ENCODE peak calls at places on chromosomes 6 and 20, in eight cellular contexts. One of them, this sample, is unnamed.

GRCh38 chr6:15569035-15569995 is 93.5 kb downstream of the DTNBP1 start:
- DNase-seq in pancreas: no peak
- DNase-seq in IMR-90: no peak
- DNase-seq in HFFc6: no peak
- DNase-seq in HFF-Myc: no peak
- DNase-seq in esophagus squamous epithelium: no peak
- DNase-seq in ovary: no peak
- DNase-seq in neural crest cell: no peak
- DNase-seq in this sample: no peak

GRCh38 chr6:132202569-132202968 is 198.7 kb downstream of the MOXD1 start:
- DNase-seq in pancreas: no peak
- DNase-seq in IMR-90: peak; percentile 96
- DNase-seq in HFFc6: peak; percentile 75
- DNase-seq in HFF-Myc: peak; percentile 77
- DNase-seq in esophagus squamous epithelium: no peak
- DNase-seq in ovary: no peak
- DNase-seq in neural crest cell: no peak
- DNase-seq in this sample: peak; percentile 67

GRCh38 chr6:17998442-17998841 is 11.0 kb upstream of the KIF13A start:
- DNase-seq in pancreas: no peak
- DNase-seq in IMR-90: peak; percentile 46
- DNase-seq in HFFc6: peak; percentile 60
- DNase-seq in HFF-Myc: no peak
- DNase-seq in esophagus squamous epithelium: no peak
- DNase-seq in ovary: no peak
- DNase-seq in neural crest cell: no peak
- DNase-seq in this sample: no peak

GRCh38 chr20:58514321-58515239 is 619 bp downstream of the APCDD1L start:
- DNase-seq in pancreas: no peak
- DNase-seq in IMR-90: peak; percentile 19
- DNase-seq in HFFc6: no peak
- DNase-seq in HFF-Myc: no peak
- DNase-seq in esophagus squamous epithelium: no peak
- DNase-seq in ovary: no peak
- DNase-seq in neural crest cell: no peak
- DNase-seq in this sample: no peak

GRCh38 chr6:44275749-44276648 is 5.7 kb downstream of the TMEM151B start:
- DNase-seq in pancreas: peak; percentile 69
- DNase-seq in IMR-90: no peak
- DNase-seq in HFFc6: no peak
- DNase-seq in HFF-Myc: no peak
- DNase-seq in esophagus squamous epithelium: no peak
- DNase-seq in ovary: no peak
- DNase-seq in neural crest cell: no peak
- DNase-seq in this sample: no peak

GRCh38 chr6:73363537-73363875 is 1.0 kb downstream of the KHDC3L start:
- DNase-seq in pancreas: no peak
- DNase-seq in IMR-90: no peak
- DNase-seq in HFFc6: no peak
- DNase-seq in HFF-Myc: no peak
- DNase-seq in esophagus squamous epithelium: no peak
- DNase-seq in ovary: no peak
- DNase-seq in neural crest cell: no peak
- DNase-seq in this sample: no peak

GRCh38 chr6:156839591-156840001 is 62.4 kb downstream of the ARID1B start:
- DNase-seq in pancreas: no peak
- DNase-seq in IMR-90: peak; percentile 67
- DNase-seq in HFFc6: no peak
- DNase-seq in HFF-Myc: no peak
- DNase-seq in esophagus squamous epithelium: no peak
- DNase-seq in ovary: peak; percentile 35
- DNase-seq in neural crest cell: no peak
- DNase-seq in this sample: no peak

GRCh38 chr20:710762-711120 is 35.1 kb upstream of the SCRT2 start:
- DNase-seq in pancreas: no peak
- DNase-seq in IMR-90: no peak
- DNase-seq in HFFc6: no peak
- DNase-seq in HFF-Myc: no peak
- DNase-seq in esophagus squamous epithelium: no peak
- DNase-seq in ovary: no peak
- DNase-seq in neural crest cell: no peak
- DNase-seq in this sample: no peak

GRCh38 chr6:24004062-24004461 is 122.0 kb upstream of the NRSN1 start:
- DNase-seq in pancreas: no peak
- DNase-seq in IMR-90: no peak
- DNase-seq in HFFc6: no peak
- DNase-seq in HFF-Myc: no peak
- DNase-seq in esophagus squamous epithelium: no peak
- DNase-seq in ovary: no peak
- DNase-seq in neural crest cell: no peak
- DNase-seq in this sample: peak; percentile 38

GRCh38 chr6:68159433-68159832 is 475.6 kb upstream of the ADGRB3 start:
- DNase-seq in pancreas: no peak
- DNase-seq in IMR-90: no peak
- DNase-seq in HFFc6: no peak
- DNase-seq in HFF-Myc: no peak
- DNase-seq in esophagus squamous epithelium: no peak
- DNase-seq in ovary: no peak
- DNase-seq in neural crest cell: no peak
- DNase-seq in this sample: no peak

GRCh38 chr6:99613705-99614429 is 7.2 kb downstream of the PRDM13 start:
- DNase-seq in pancreas: peak; percentile 68
- DNase-seq in IMR-90: no peak
- DNase-seq in HFFc6: no peak
- DNase-seq in HFF-Myc: no peak
- DNase-seq in esophagus squamous epithelium: no peak
- DNase-seq in ovary: no peak
- DNase-seq in neural crest cell: no peak
- DNase-seq in this sample: no peak

GRCh38 chr20:31593221-31594001 is 11.7 kb upstream of the ID1 start:
- DNase-seq in pancreas: no peak
- DNase-seq in IMR-90: peak; percentile 89
- DNase-seq in HFFc6: peak; percentile 92
- DNase-seq in HFF-Myc: no peak
- DNase-seq in esophagus squamous epithelium: no peak
- DNase-seq in ovary: no peak
- DNase-seq in neural crest cell: no peak
- DNase-seq in this sample: no peak

GRCh38 chr6:144582939-144583613 is 297.9 kb downstream of the UTRN start:
- DNase-seq in pancreas: peak; percentile 58
- DNase-seq in IMR-90: peak; percentile 30
- DNase-seq in HFFc6: no peak
- DNase-seq in HFF-Myc: no peak
- DNase-seq in esophagus squamous epithelium: no peak
- DNase-seq in ovary: peak; percentile 10
- DNase-seq in neural crest cell: no peak
- DNase-seq in this sample: no peak

GRCh38 chr20:57495978-57496377 is 29.0 kb downstream of the CTCFL start:
- DNase-seq in pancreas: no peak
- DNase-seq in IMR-90: no peak
- DNase-seq in HFFc6: no peak
- DNase-seq in HFF-Myc: no peak
- DNase-seq in esophagus squamous epithelium: no peak
- DNase-seq in ovary: no peak
- DNase-seq in neural crest cell: no peak
- DNase-seq in this sample: no peak

GRCh38 chr6:165717732-165718465 is 54.9 kb upstream of the PDE10A start:
- DNase-seq in pancreas: no peak
- DNase-seq in IMR-90: peak; percentile 84
- DNase-seq in HFFc6: no peak
- DNase-seq in HFF-Myc: no peak
- DNase-seq in esophagus squamous epithelium: no peak
- DNase-seq in ovary: no peak
- DNase-seq in neural crest cell: no peak
- DNase-seq in this sample: no peak

GRCh38 chr20:33857722-33858563 is 46.8 kb downstream of the CHMP4B start:
- DNase-seq in pancreas: no peak
- DNase-seq in IMR-90: no peak
- DNase-seq in HFFc6: no peak
- DNase-seq in HFF-Myc: no peak
- DNase-seq in esophagus squamous epithelium: no peak
- DNase-seq in ovary: no peak
- DNase-seq in neural crest cell: no peak
- DNase-seq in this sample: no peak

GRCh38 chr6:156256161-156256560 is 521.0 kb upstream of the ARID1B start:
- DNase-seq in pancreas: no peak
- DNase-seq in IMR-90: no peak
- DNase-seq in HFFc6: no peak
- DNase-seq in HFF-Myc: no peak
- DNase-seq in esophagus squamous epithelium: no peak
- DNase-seq in ovary: no peak
- DNase-seq in neural crest cell: no peak
- DNase-seq in this sample: no peak

GRCh38 chr6:170049641-170050491 is 241.0 kb downstream of the DLL1 start:
- DNase-seq in pancreas: peak; percentile 53
- DNase-seq in IMR-90: peak; percentile 50
- DNase-seq in HFFc6: no peak
- DNase-seq in HFF-Myc: peak; percentile 53
- DNase-seq in esophagus squamous epithelium: no peak
- DNase-seq in ovary: peak; percentile 91
- DNase-seq in neural crest cell: no peak
- DNase-seq in this sample: peak; percentile 14

GRCh38 chr20:57828696-57829095 is 118.9 kb upstream of the PMEPA1 start:
- DNase-seq in pancreas: no peak
- DNase-seq in IMR-90: no peak
- DNase-seq in HFFc6: no peak
- DNase-seq in HFF-Myc: no peak
- DNase-seq in esophagus squamous epithelium: no peak
- DNase-seq in ovary: no peak
- DNase-seq in neural crest cell: no peak
- DNase-seq in this sample: no peak

GRCh38 chr6:15616266-15616665 is 46.6 kb downstream of the DTNBP1 start:
- DNase-seq in pancreas: no peak
- DNase-seq in IMR-90: no peak
- DNase-seq in HFFc6: no peak
- DNase-seq in HFF-Myc: no peak
- DNase-seq in esophagus squamous epithelium: no peak
- DNase-seq in ovary: no peak
- DNase-seq in neural crest cell: no peak
- DNase-seq in this sample: no peak

GRCh38 chr20:13289031-13289430 is 68.0 kb downstream of the ISM1 start:
- DNase-seq in pancreas: no peak
- DNase-seq in IMR-90: no peak
- DNase-seq in HFFc6: no peak
- DNase-seq in HFF-Myc: no peak
- DNase-seq in esophagus squamous epithelium: no peak
- DNase-seq in ovary: no peak
- DNase-seq in neural crest cell: no peak
- DNase-seq in this sample: no peak

GRCh38 chr20:54176610-54177009 is 2.8 kb upstream of the CYP24A1 start:
- DNase-seq in pancreas: no peak
- DNase-seq in IMR-90: no peak
- DNase-seq in HFFc6: peak; percentile 63
- DNase-seq in HFF-Myc: no peak
- DNase-seq in esophagus squamous epithelium: no peak
- DNase-seq in ovary: no peak
- DNase-seq in neural crest cell: no peak
- DNase-seq in this sample: no peak

GRCh38 chr6:142810952-142811514 is 133.9 kb downstream of the HIVEP2 start:
- DNase-seq in pancreas: no peak
- DNase-seq in IMR-90: peak; percentile 88
- DNase-seq in HFFc6: peak; percentile 55
- DNase-seq in HFF-Myc: peak; percentile 27
- DNase-seq in esophagus squamous epithelium: no peak
- DNase-seq in ovary: no peak
- DNase-seq in neural crest cell: no peak
- DNase-seq in this sample: no peak

GRCh38 chr20:63969851-63970713 is at the start of gene ZNF512B:
- DNase-seq in pancreas: peak; percentile 86
- DNase-seq in IMR-90: peak; percentile 50
- DNase-seq in HFFc6: no peak
- DNase-seq in HFF-Myc: no peak
- DNase-seq in esophagus squamous epithelium: no peak
- DNase-seq in ovary: peak; percentile 71
- DNase-seq in neural crest cell: peak; percentile 55
- DNase-seq in this sample: no peak

GRCh38 chr6:42569102-42570028 is 5.5 kb downstream of the UBR2 start:
- DNase-seq in pancreas: no peak
- DNase-seq in IMR-90: peak; percentile 95
- DNase-seq in HFFc6: peak; percentile 98
- DNase-seq in HFF-Myc: peak; percentile 92
- DNase-seq in esophagus squamous epithelium: no peak
- DNase-seq in ovary: no peak
- DNase-seq in neural crest cell: no peak
- DNase-seq in this sample: no peak

DNA sequence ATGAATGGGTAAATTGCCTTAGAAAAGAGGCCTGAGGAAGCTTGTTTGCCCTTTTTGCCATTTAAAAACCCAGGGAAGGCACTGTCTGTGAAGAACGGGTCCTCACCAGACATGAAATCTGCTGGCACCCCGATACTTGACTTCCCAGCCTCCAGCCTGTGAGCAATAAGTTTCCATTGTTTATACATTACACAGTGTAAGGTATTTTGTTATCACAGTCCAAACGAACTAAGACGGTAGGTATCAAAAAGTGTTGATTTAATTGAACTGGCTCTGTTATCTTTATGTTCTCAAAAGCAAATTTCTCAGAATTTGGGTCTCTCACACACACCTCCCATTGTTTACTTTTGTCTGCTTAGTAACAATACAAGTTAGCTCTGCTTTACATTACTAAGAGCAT is 181.1 kb upstream of the MARCKS start:
- DNase-seq in pancreas: no peak
- DNase-seq in IMR-90: no peak
- DNase-seq in HFFc6: no peak
- DNase-seq in HFF-Myc: no peak
- DNase-seq in esophagus squamous epithelium: no peak
- DNase-seq in ovary: no peak
- DNase-seq in neural crest cell: no peak
- DNase-seq in this sample: no peak
- TF ChIP-seq CTCF in pancreas: no peak
- TF ChIP-seq CTCF in IMR-90: no peak
- TF ChIP-seq CTCF in HFFc6: no peak
- TF ChIP-seq CTCF in HFF-Myc: no peak
- TF ChIP-seq CTCF in esophagus squamous epithelium: no peak
- TF ChIP-seq CTCF in ovary: no peak
- TF ChIP-seq CTCF in neural crest cell: no peak
- TF ChIP-seq CTCF in this sample: no peak

GRCh38 chr20:51710503-51710902 is 57.7 kb downstream of the ATP9A start:
- DNase-seq in pancreas: no peak
- DNase-seq in IMR-90: no peak
- DNase-seq in HFFc6: no peak
- DNase-seq in HFF-Myc: no peak
- DNase-seq in esophagus squamous epithelium: no peak
- DNase-seq in ovary: no peak
- DNase-seq in neural crest cell: no peak
- DNase-seq in this sample: no peak
- TF ChIP-seq CTCF in pancreas: no peak
- TF ChIP-seq CTCF in IMR-90: no peak
- TF ChIP-seq CTCF in HFFc6: no peak
- TF ChIP-seq CTCF in HFF-Myc: no peak
- TF ChIP-seq CTCF in esophagus squamous epithelium: no peak
- TF ChIP-seq CTCF in ovary: no peak
- TF ChIP-seq CTCF in neural crest cell: no peak
- TF ChIP-seq CTCF in this sample: no peak

GRCh38 chr20:37757550-37757949 is 63.7 kb downstream of the CTNNBL1 start:
- DNase-seq in pancreas: no peak
- DNase-seq in IMR-90: no peak
- DNase-seq in HFFc6: no peak
- DNase-seq in HFF-Myc: no peak
- DNase-seq in esophagus squamous epithelium: no peak
- DNase-seq in ovary: no peak
- DNase-seq in neural crest cell: no peak
- DNase-seq in this sample: no peak
- TF ChIP-seq CTCF in pancreas: no peak
- TF ChIP-seq CTCF in IMR-90: no peak
- TF ChIP-seq CTCF in HFFc6: peak; percentile 16
- TF ChIP-seq CTCF in HFF-Myc: peak; percentile 7
- TF ChIP-seq CTCF in esophagus squamous epithelium: no peak
- TF ChIP-seq CTCF in ovary: no peak
- TF ChIP-seq CTCF in neural crest cell: no peak
- TF ChIP-seq CTCF in this sample: peak; percentile 7

GRCh38 chr6:31729515-31729978 is 448 bp upstream of the DDAH2 start:
- DNase-seq in pancreas: peak; percentile 86
- DNase-seq in IMR-90: peak; percentile 79
- DNase-seq in HFFc6: peak; percentile 85
- DNase-seq in HFF-Myc: no peak
- DNase-seq in esophagus squamous epithelium: no peak
- DNase-seq in ovary: peak; percentile 93
- DNase-seq in neural crest cell: peak; percentile 87
- DNase-seq in this sample: no peak
- TF ChIP-seq CTCF in pancreas: peak; percentile 27
- TF ChIP-seq CTCF in IMR-90: peak; percentile 67
- TF ChIP-seq CTCF in HFFc6: peak; percentile 75
- TF ChIP-seq CTCF in HFF-Myc: no peak
- TF ChIP-seq CTCF in esophagus squamous epithelium: no peak
- TF ChIP-seq CTCF in ovary: no peak
- TF ChIP-seq CTCF in neural crest cell: peak; percentile 71
- TF ChIP-seq CTCF in this sample: no peak